ENCODE peak calls at places on chromosome 22, in ten cellular contexts. J, R, B, X, L, V, Q, M, P and T are unnamed samples.

GRCh38 chr22:24232725-24233124 is 12.2 kb downstream of the GGT5 start:
- DNase-seq in V (no peak), J (no peak), B (no peak), L (no peak), M (no peak), Q (no peak), P (no peak), X (no peak), R (no peak), T (no peak)

GRCh38 chr22:43014876-43015676 is at the start of gene PACSIN2:
- DNase-seq in R (peak; percentile 92), Q (peak; percentile 100), L (peak; percentile 97), B (peak; percentile 97), V (peak; percentile 99), J (peak; percentile 99), M (peak; percentile 96), X (peak; percentile 100), P (peak; percentile 93), T (peak; percentile 100)

GRCh38 chr22:35561796-35562526 is 21.3 kb downstream of the RASD2 start:
- DNase-seq in X (no peak), V (peak; percentile 74), P (peak; percentile 66), M (peak; percentile 52), J (peak; percentile 38), R (no peak), B (peak; percentile 75), Q (peak; percentile 59), L (no peak), T (no peak)

GRCh38 chr22:21102659-21103267 is 57.0 kb downstream of the LRRC74B start:
- DNase-seq in V (peak; percentile 55), Q (peak; percentile 91), R (peak; percentile 7), L (peak; percentile 41), J (peak; percentile 91), B (peak; percentile 47), P (peak; percentile 84), X (peak; percentile 74), M (no peak), T (peak; percentile 82)

GRCh38 chr22:43827336-43827735 is 15.2 kb upstream of the EFCAB6 start:
- DNase-seq in P (no peak), V (no peak), X (no peak), L (no peak), B (no peak), M (no peak), Q (no peak), R (no peak), J (no peak), T (no peak)

GRCh38 chr22:30021881-30022619 is 58.2 kb upstream of the HORMAD2 start:
- DNase-seq in X (no peak), B (no peak), L (no peak), J (no peak), M (no peak), Q (no peak), V (no peak), R (no peak), P (no peak), T (no peak)

GRCh38 chr22:46064236-46064965 is 85.9 kb upstream of the PPARA start:
- DNase-seq in M (no peak), X (peak; percentile 35), P (no peak), J (peak; percentile 35), V (no peak), L (no peak), Q (no peak), B (peak; percentile 32), R (peak; percentile 60), T (no peak)

GRCh38 chr22:30073743-30074142 is 6.5 kb upstream of the HORMAD2 start:
- DNase-seq in J (no peak), X (no peak), B (no peak), M (no peak), V (no peak), Q (no peak), P (no peak), L (no peak), R (no peak), T (no peak)

GRCh38 chr22:32775957-32776356 is 25.5 kb upstream of the TIMP3 start:
- DNase-seq in P (no peak), V (no peak), R (no peak), M (no peak), J (no peak), L (no peak), X (peak; percentile 80), Q (no peak), B (peak; percentile 22), T (no peak)